ENCODE peak calls at places on chromosomes 1 and 21, in five cellular contexts. T is stomach, O is PC-9, M is vagina, K is Calu3. Q is an unnamed sample.

GRCh38 chr1:205449750-205450443 is 5.9 kb downstream of the BLACAT1 start:
- DNase-seq in T (peak; percentile 48), O (peak; percentile 95), M (no peak), K (peak; percentile 97), Q (no peak)

GRCh38 chr1:19000065-19000464 is 43.6 kb upstream of the IFFO2 start:
- DNase-seq in T (no peak), O (no peak), M (no peak), K (no peak), Q (no peak)

GRCh38 chr21:26810266-26810665 is 34.9 kb downstream of the ADAMTS1 start:
- DNase-seq in T (no peak), O (no peak), M (no peak), K (no peak), Q (no peak)

GRCh38 chr21:29893687-29894086 is 46.1 kb downstream of the GRIK1 start:
- DNase-seq in T (no peak), O (no peak), M (no peak), K (no peak), Q (no peak)

GRCh38 chr1:180185281-180185680 is 30.6 kb downstream of the QSOX1 start:
- DNase-seq in T (no peak), O (no peak), M (no peak), K (no peak), Q (no peak)

GRCh38 chr1:230350208-230350921 is 75.8 kb downstream of the PGBD5 start:
- DNase-seq in T (no peak), O (no peak), M (no peak), K (no peak), Q (no peak)

GRCh38 chr1:30129001-30129408 is 594.4 kb downstream of the MATN1 start:
- DNase-seq in T (no peak), O (no peak), M (no peak), K (no peak), Q (no peak)

GRCh38 chr21:43341349-43342163 is 85.4 kb downstream of the SIK1 start:
- DNase-seq in T (no peak), O (peak; percentile 70), M (no peak), K (no peak), Q (no peak)

GRCh38 chr1:159823401-159823800 is 3.3 kb upstream of the SLAMF8 start:
- DNase-seq in T (no peak), O (no peak), M (no peak), K (no peak), Q (no peak)

GRCh38 chr1:162110910-162111309 is 41.4 kb downstream of the NOS1AP start:
- DNase-seq in T (no peak), O (no peak), M (no peak), K (no peak), Q (no peak)

GRCh38 chr1:98659879-98660278 is 1.6 kb upstream of the SNX7 start:
- DNase-seq in T (no peak), O (no peak), M (no peak), K (no peak), Q (no peak)

GRCh38 chr1:98660941-98661543 is 479 bp upstream of the SNX7 start:
- DNase-seq in T (no peak), O (no peak), M (no peak), K (no peak), Q (no peak)

GRCh38 chr1:98662354-98662665 is 789 bp downstream of the SNX7 start:
- DNase-seq in T (no peak), O (no peak), M (no peak), K (no peak), Q (no peak)

DNA sequence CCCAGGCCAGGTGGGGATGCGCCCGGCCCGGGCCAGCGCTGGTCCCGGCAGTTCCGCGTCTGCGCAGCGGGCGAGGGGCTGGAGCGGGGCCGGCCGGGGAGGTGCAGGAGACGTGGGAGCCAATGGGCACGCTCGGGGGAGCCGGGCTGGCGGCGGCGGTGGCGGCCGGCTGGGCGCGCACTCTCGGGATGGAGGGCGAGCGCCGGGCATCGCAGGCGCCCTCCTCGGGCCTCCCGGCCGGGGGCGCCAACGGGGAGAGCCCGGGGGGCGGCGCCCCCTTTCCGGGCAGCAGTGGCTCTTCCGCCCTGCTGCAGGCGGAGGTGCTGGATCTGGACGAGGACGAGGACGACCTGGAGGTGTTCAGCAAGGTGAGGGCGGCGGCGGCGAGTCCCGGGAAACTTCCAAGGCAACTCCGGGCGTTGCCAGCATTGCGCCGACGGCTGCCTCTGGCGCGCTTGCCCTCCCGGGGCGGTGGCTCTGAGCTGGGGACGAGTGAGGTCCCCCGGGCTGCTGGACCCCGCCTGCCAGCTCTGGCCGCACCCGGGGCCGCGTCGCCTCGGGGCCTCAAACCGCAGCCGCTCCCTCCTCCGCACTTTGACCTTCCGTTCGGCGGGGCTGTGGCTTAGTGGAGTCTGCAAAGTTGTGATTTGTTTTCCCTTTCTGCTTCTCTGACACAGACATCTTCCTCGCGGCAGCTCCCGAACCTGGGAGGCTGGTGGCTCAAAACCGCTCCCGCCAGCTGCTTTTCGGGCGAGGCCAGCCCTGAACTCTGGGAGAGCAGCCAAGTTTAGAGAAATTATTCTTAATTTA is at the start of gene SNX7:
- DNase-seq in T (peak; percentile 88), O (peak; percentile 88), M (no peak), K (peak; percentile 84), Q (no peak)
- TF ChIP-seq CTCF in T (no peak), O (peak; percentile 37), M (no peak), K (peak; percentile 19), Q (no peak)

DNA sequence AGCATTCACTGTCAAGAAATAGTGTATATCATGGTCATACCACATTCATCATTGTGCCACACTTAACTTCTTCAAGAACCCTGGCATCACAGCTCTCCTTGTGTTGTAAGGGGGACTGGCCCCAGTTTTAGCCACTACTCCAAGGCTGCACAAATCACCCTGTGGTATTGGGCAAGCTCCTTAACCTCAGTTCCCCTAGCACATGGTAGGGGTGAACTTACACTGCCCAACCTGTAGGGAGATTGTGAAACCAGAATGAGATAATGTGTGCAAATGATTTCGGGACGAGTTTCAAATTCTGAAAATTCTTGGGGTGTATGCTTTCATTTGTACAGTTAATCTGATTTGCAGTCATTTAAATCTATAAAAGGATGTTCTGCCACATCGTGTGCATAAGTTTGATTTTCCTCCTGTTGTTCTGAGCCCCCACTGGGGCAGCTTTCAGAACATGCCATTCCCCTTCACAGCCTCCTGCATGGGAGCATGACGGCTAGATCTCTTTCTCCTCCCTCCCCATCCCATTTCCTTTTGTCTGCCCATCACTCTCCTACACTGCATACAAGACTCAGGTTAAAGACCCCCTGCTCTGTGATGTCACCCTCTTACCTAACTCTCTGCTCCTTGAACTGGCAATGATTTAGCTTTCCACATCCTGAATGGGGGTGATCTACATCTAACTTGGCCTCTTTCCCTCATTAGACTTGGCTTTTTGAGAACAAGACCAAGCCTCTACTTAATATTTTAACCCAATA is 290.3 kb downstream of the CHRM3 start:
- DNase-seq in T (no peak), O (no peak), M (no peak), K (no peak), Q (no peak)
- TF ChIP-seq CTCF in T (no peak), O (no peak), M (no peak), K (no peak), Q (no peak)

GRCh38 chr1:34460193-34460592 is 283.5 kb downstream of the C1orf94 start:
- DNase-seq in T (peak; percentile 33), O (peak; percentile 9), M (no peak), K (peak; percentile 67), Q (no peak)
- TF ChIP-seq CTCF in T (peak; percentile 27), O (peak; percentile 70), M (no peak), K (peak; percentile 78), Q (no peak)

GRCh38 chr1:62070384-62071011 is 124.2 kb upstream of the L1TD1 start:
- DNase-seq in T (no peak), O (no peak), M (no peak), K (peak; percentile 14), Q (no peak)
- TF ChIP-seq CTCF in T (no peak), O (peak; percentile 70), M (no peak), K (peak; percentile 47), Q (no peak)

GRCh38 chr1:66929999-66930822 is 5.4 kb downstream of the MIER1 start:
- DNase-seq in T (peak; percentile 96), O (peak; percentile 97), M (peak; percentile 95), K (peak; percentile 98), Q (peak; percentile 98)
- TF ChIP-seq CTCF in T (peak; percentile 36), O (no peak), M (no peak), K (peak; percentile 28), Q (no peak)

DNA sequence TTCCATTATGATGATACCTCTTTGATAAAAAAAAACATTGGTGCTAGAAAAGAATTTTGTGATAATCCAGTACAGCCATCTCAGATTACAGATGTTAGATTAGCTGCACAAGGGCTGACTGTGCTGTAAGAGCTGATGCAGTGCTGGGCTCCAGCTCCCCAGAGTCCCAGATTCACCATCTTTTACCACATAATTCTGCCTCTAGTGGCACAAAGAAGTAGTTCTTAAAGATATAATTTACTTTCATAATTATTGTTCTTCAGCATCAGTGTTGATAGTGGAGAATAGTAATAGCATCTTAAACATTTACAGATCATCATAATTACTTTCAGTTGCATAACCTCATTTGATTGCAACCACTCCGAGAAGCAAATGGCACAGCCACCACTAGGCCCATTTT is 262.1 kb downstream of the BRINP2 start:
- DNase-seq in T (no peak), O (no peak), M (no peak), K (no peak), Q (no peak)
- TF ChIP-seq CTCF in T (no peak), O (peak; percentile 60), M (no peak), K (peak; percentile 38), Q (no peak)

DNA sequence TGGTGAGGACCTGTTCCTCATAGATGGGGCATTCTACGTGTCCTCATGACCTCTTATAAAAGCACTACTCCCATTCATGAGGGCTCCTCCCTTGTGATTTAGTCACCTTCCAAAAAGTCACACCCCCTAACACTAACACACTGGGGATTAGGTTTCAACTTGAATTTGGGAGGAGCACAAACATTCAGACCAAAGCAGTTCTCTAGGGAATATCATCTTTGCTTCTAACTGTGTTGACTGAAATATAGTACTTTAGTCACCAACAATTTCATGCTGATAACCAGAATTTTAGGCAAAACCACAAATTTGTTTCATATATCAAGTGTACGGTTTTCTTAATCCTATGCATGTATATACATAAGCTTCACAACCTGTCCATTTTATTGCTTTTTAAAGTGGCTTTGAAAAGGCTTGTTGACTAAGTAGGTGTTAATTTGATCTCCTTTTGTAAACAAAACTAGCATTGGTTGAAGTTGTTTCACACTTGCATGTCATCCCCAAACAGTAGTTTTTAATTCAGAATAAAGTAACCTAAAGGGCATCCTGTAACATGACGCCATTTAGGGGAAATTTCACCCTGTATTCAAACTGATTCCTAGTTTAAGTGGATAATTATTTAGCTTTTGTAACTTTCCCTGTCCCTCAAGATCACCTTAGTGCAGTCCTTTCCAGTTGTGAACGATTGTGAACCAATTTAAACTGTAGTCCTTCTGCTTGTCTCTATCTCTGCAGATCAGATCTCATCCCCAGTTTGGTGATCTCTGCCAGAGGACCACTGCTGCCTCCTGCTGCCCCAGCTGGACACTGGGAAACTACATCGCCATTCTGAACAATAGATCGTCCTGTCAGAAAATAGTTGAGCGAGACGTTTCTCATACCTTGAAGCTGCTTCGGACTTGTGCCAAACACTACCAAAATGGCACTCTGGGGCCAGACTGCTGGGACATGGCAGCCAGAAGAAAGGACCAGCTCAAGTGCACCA is 141.1 kb downstream of the TLR5 start:
- DNase-seq in T (no peak), O (no peak), M (no peak), K (no peak), Q (no peak)
- TF ChIP-seq CTCF in T (no peak), O (no peak), M (no peak), K (no peak), Q (no peak)

Q was measured in activated B cell treated with CpG ODN at 0.5 μM for 24 hours.